ENCODE peak calls at places on chromosome 5, in nine cellular contexts. N is A549, P is stomach, U is SK-N-SH, X is ovary, I is suprapubic skin, A is transverse colon, E is K562, K is GM12878. V is an unnamed sample.

GRCh38 chr5:27130587-27130986 is 92.2 kb upstream of the CDH9 start:
- DNase-seq in N (no peak), P (no peak), U (no peak), X (no peak), I (no peak), A (no peak), E (no peak), K (no peak), V (no peak)

GRCh38 chr5:54533541-54534179 is 16.1 kb downstream of the SNX18 start:
- DNase-seq in N (no peak), P (peak; percentile 55), U (no peak), X (peak; percentile 45), I (no peak), A (no peak), E (no peak), K (no peak), V (no peak)

GRCh38 chr5:25441810-25442209 is 797.0 kb upstream of the CDH10 start:
- DNase-seq in N (no peak), P (no peak), U (no peak), X (no peak), I (no peak), A (no peak), E (no peak), K (no peak), V (no peak)

GRCh38 chr5:57327934-57328333 is 154.1 kb downstream of the GPBP1 start:
- DNase-seq in N (no peak), P (peak; percentile 31), U (no peak), X (no peak), I (no peak), A (no peak), E (no peak), K (no peak), V (no peak)

GRCh38 chr5:141663506-141663905 is 12.3 kb upstream of the FCHSD1 start:
- DNase-seq in N (no peak), P (no peak), U (no peak), X (no peak), I (no peak), A (no peak), E (no peak), K (no peak), V (no peak)

GRCh38 chr5:44275908-44276307 is 113.3 kb downstream of the FGF10 start:
- DNase-seq in N (no peak), P (no peak), U (no peak), X (no peak), I (no peak), A (no peak), E (no peak), K (no peak), V (no peak)

GRCh38 chr5:109833946-109834345 is 144.2 kb downstream of the MAN2A1 start:
- DNase-seq in N (no peak), P (no peak), U (no peak), X (no peak), I (no peak), A (no peak), E (peak; percentile 12), K (no peak), V (no peak)

GRCh38 chr5:23893561-23893960 is 386.2 kb downstream of the PRDM9 start:
- DNase-seq in N (no peak), P (no peak), U (no peak), X (no peak), I (no peak), A (no peak), E (no peak), K (no peak), V (no peak)

GRCh38 chr5:38616061-38616460 is 59.6 kb upstream of the LIFR start:
- DNase-seq in N (no peak), P (no peak), U (no peak), X (no peak), I (no peak), A (no peak), E (no peak), K (no peak), V (no peak)

GRCh38 chr5:38618154-38618553 is 61.7 kb upstream of the LIFR start:
- DNase-seq in N (no peak), P (no peak), U (no peak), X (no peak), I (no peak), A (no peak), E (no peak), K (no peak), V (no peak)

GRCh38 chr5:38613475-38613874 is 57.0 kb upstream of the LIFR start:
- DNase-seq in N (no peak), P (no peak), U (no peak), X (no peak), I (no peak), A (no peak), E (no peak), K (no peak), V (no peak)

GRCh38 chr5:38613992-38614836 is 57.8 kb upstream of the LIFR start:
- DNase-seq in N (no peak), P (peak; percentile 95), U (no peak), X (no peak), I (no peak), A (no peak), E (no peak), K (no peak), V (no peak)

GRCh38 chr5:38615042-38615441 is 58.6 kb upstream of the LIFR start:
- DNase-seq in N (no peak), P (no peak), U (no peak), X (no peak), I (no peak), A (no peak), E (no peak), K (no peak), V (no peak)
- TF ChIP-seq CTCF in N (no peak), P (no peak), U (no peak), X (no peak), I (no peak), A (no peak), E (no peak), K (no peak), V (no peak)

GRCh38 chr5:149870697-149871096 is 73.9 kb downstream of the PDE6A start:
- DNase-seq in N (no peak), P (no peak), U (no peak), X (no peak), I (peak; percentile 24), A (no peak), E (no peak), K (no peak), V (no peak)

GRCh38 chr5:149872351-149873040 is 72.1 kb downstream of the PDE6A start:
- DNase-seq in N (no peak), P (no peak), U (no peak), X (no peak), I (peak; percentile 57), A (no peak), E (peak; percentile 29), K (no peak), V (no peak)

GRCh38 chr5:149865746-149866145 is 78.8 kb downstream of the PDE6A start:
- DNase-seq in N (no peak), P (no peak), U (no peak), X (no peak), I (peak; percentile 8), A (no peak), E (no peak), K (no peak), V (no peak)

GRCh38 chr5:149871471-149871870 is 73.1 kb downstream of the PDE6A start:
- DNase-seq in N (no peak), P (no peak), U (no peak), X (no peak), I (peak; percentile 52), A (no peak), E (no peak), K (no peak), V (no peak)

DNA sequence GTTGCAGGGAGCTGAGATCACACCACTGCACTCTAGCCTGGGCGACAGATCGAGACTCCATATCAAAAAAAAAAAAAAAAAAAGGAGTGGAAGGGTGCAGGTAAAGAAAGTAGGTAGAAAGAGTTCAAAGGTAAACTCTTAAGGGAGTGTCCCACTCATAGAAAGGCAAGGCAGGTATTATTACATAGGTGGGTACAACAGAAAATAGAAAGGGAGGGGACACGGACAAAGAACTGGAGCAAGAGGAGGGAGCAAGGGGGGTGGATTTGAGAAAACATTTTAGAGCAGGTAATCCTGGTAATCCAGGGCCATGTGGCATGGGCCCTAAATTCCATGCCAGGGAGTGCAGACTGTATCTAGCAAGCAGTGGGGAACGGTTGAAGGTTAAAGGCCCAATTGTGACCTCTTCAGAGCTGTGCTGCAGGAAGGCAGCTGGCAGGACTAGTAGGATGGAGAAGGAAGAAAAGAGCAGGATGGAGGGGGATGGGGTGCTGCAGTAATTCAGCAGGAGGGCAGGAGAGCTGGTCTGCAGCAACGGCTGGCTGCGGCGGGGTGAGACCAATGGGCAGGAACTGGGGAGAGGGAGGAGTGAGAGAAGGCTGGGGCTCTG is 75.2 kb downstream of the PDE6A start:
- DNase-seq in N (no peak), P (no peak), U (no peak), X (no peak), I (peak; percentile 12), A (peak; percentile 83), E (no peak), K (no peak), V (no peak)
- H3K27ac ChIP-seq in N (no peak overlapping the region), P (no peak overlapping the region), U (no peak overlapping the region), X (no peak overlapping the region), I (no peak overlapping the region), A (peak overlapping the region; percentile 85), E (no peak overlapping the region), K (no peak overlapping the region), V (no peak overlapping the region)

DNA sequence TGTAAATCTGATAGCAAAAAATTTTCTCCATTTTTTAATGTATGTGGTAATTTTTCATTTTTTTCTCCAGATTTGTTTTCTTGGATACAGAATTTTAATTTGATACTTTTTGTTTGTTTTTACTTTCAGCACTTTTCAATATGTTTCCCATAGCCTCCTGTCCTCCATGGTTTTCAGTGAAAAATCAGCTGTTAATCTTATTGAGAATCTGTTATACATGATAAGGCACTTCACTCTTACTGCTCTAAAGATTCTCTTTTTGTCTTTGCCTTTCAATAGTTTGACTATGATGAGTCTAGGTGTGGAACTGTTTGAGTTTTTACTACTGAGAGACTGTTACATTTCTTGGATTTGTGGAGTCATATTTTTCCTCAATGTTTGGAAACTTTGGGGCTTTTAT is 455.7 kb upstream of the NUDT12 start:
- DNase-seq in N (no peak), P (no peak), U (no peak), X (no peak), I (no peak), A (no peak), E (no peak), K (no peak), V (no peak)
- TF ChIP-seq EP300 in N (no peak), P (no peak), U (no peak), X (no peak), I (no peak), A (no peak), E (no peak), K (no peak), V (no peak)

GRCh38 chr5:32851774-32852173 is 140.7 kb downstream of the NPR3 start:
- DNase-seq in N (no peak), P (no peak), U (no peak), X (no peak), I (no peak), A (no peak), E (no peak), K (no peak), V (no peak)

GRCh38 chr5:32850792-32851191 is 139.7 kb downstream of the NPR3 start:
- DNase-seq in N (no peak), P (no peak), U (no peak), X (no peak), I (no peak), A (no peak), E (no peak), K (no peak), V (no peak)

GRCh38 chr5:32854473-32854872 is 143.4 kb downstream of the NPR3 start:
- DNase-seq in N (no peak), P (no peak), U (no peak), X (no peak), I (no peak), A (no peak), E (no peak), K (no peak), V (no peak)

GRCh38 chr5:32848681-32849080 is 137.6 kb downstream of the NPR3 start:
- DNase-seq in N (no peak), P (no peak), U (no peak), X (no peak), I (no peak), A (no peak), E (no peak), K (no peak), V (no peak)

GRCh38 chr5:32852535-32852934 is 141.4 kb downstream of the NPR3 start:
- DNase-seq in N (peak; percentile 15), P (no peak), U (no peak), X (no peak), I (no peak), A (peak; percentile 8), E (no peak), K (no peak), V (peak; percentile 64)
- TF ChIP-seq CTCF in N (peak; percentile 79), P (no peak), U (peak; percentile 62), X (no peak), I (no peak), A (no peak), E (no peak), K (no peak), V (peak; percentile 22)